ENCODE peak calls at places on chromosomes 16 and 17, in four cellular contexts. N, K, J and E are unnamed samples. For H3K4me1, the result is how much of the 10 kb centered on the place peaks cover.

GRCh38 chr17:66438101-66438500 is 135.7 kb downstream of the PRKCA start:
- ATAC-seq in J (no peak), K (no peak), N (no peak), E (no peak)

GRCh38 chr17:49696233-49696761 is 11.5 kb downstream of the SLC35B1 start:
- ATAC-seq in N (no peak), K (no peak), J (peak), E (no peak)

GRCh38 chr16:4664538-4665418 is 28.6 kb upstream of the NUDT16L1 start:
- ATAC-seq in N (peak), J (peak), K (no peak), E (no peak)

GRCh38 chr17:50062323-50063243 is 6.7 kb downstream of the ITGA3 start:
- ATAC-seq in K (no peak), J (peak), N (peak), E (peak)

GRCh38 chr17:8289103-8289397 is 580 bp downstream of the RANGRF start:
- ATAC-seq in J (no peak), K (no peak), N (no peak), E (no peak)

GRCh38 chr16:89722392-89723278 is 1.3 kb downstream of the ZNF276 start:
- ATAC-seq in N (peak), K (peak), J (peak), E (peak)

GRCh38 chr16:19382887-19383816 is 34.5 kb upstream of the TMC5 start:
- ATAC-seq in N (no peak), J (no peak), K (no peak), E (no peak)

GRCh38 chr16:69848635-69849545 is 86.8 kb downstream of the WWP2 start:
- ATAC-seq in J (peak), N (peak), K (no peak), E (peak)

GRCh38 chr17:67830440-67830839 is 5.1 kb downstream of the BPTF start:
- ATAC-seq in N (no peak), K (peak), J (peak), E (no peak)

GRCh38 chr16:53080345-53081031 is 25.7 kb downstream of the CHD9 start:
- ATAC-seq in N (peak), J (peak), K (peak), E (peak)

GRCh38 chr16:11423315-11424117 is 78.3 kb downstream of the RMI2 start:
- ATAC-seq in N (no peak), K (no peak), J (no peak), E (no peak)

GRCh38 chr17:61451538-61452300 is 503 bp upstream of the TBX4 start:
- ATAC-seq in N (peak), J (no peak), K (no peak), E (no peak)

GRCh38 chr17:78364436-78365281 is 4.8 kb upstream of the SOCS3 start:
- ATAC-seq in N (no peak), J (no peak), K (no peak), E (no peak)

GRCh38 chr17:75927286-75927922 is 13.4 kb downstream of the FBF1 start:
- ATAC-seq in J (peak), N (no peak), K (peak), E (no peak)

GRCh38 chr17:10775058-10775457 is 28.8 kb downstream of the TMEM238L start:
- ATAC-seq in N (no peak), J (no peak), K (no peak), E (no peak)

GRCh38 chr16:81526935-81527334 is 82.3 kb downstream of the CMIP start:
- ATAC-seq in N (no peak), J (peak), K (peak), E (peak)

GRCh38 chr16:19139436-19140091 is 25.8 kb downstream of the ITPRIPL2 start:
- ATAC-seq in N (no peak), K (no peak), J (no peak), E (no peak)

GRCh38 chr16:14449790-14450463 is 180.1 kb downstream of the PARN start:
- ATAC-seq in K (no peak), J (no peak), N (peak), E (no peak)

GRCh38 chr17:29409963-29410362 is 19.8 kb downstream of the TAOK1 start:
- ATAC-seq in N (no peak), J (no peak), K (no peak), E (no peak)

GRCh38 chr16:84379008-84379730 is 10.8 kb downstream of the ATP2C2 start:
- ATAC-seq in N (no peak), K (no peak), J (no peak), E (no peak)

GRCh38 chr17:63550816-63551639 is 751 bp downstream of the DCAF7 start:
- ATAC-seq in N (peak), J (peak), K (peak), E (no peak)

GRCh38 chr16:46621006-46621629 is at the start of gene SHCBP1:
- ATAC-seq in K (peak), N (peak), J (peak), E (peak)

GRCh38 chr16:29029168-29029994 is 44.5 kb downstream of the LAT start:
- ATAC-seq in N (no peak), J (no peak), K (peak), E (no peak)

GRCh38 chr16:84605339-84605848 is 12.5 kb downstream of the COTL1 start:
- ATAC-seq in J (no peak), K (no peak), N (no peak), E (no peak)

GRCh38 chr17:56884483-56885144 is 29.2 kb downstream of the TRIM25 start:
- ATAC-seq in N (no peak), K (no peak), J (no peak), E (no peak)

GRCh38 chr17:21167303-21167702 is 40.5 kb downstream of the DHRS7B start:
- ATAC-seq in N (no peak), J (peak), K (peak), E (peak)

GRCh38 chr17:68199837-68200688 is 47.8 kb upstream of the AMZ2 start:
- ATAC-seq in N (no peak), K (no peak), J (no peak), E (no peak)

GRCh38 chr17:49851387-49852291 is 3.8 kb upstream of the TAC4 start:
- ATAC-seq in K (peak), J (peak), N (peak), E (peak)

GRCh38 chr17:74119049-74119580 is 84.4 kb upstream of the RPL38 start:
- ATAC-seq in J (no peak), N (no peak), K (no peak), E (no peak)

GRCh38 chr16:69089091-69089912 is 16.2 kb upstream of the HAS3 start:
- ATAC-seq in J (peak), N (no peak), K (peak), E (peak)

GRCh38 chr17:58052951-58053715 is 30.1 kb upstream of the DYNLL2 start:
- ATAC-seq in N (no peak), J (no peak), K (no peak), E (no peak)

GRCh38 chr17:42846594-42847280 is 2.4 kb downstream of the AOC2 start:
- ATAC-seq in K (no peak), N (no peak), J (no peak), E (peak)

GRCh38 chr17:67578058-67578457 is 139.7 kb upstream of the NOL11 start:
- ATAC-seq in J (no peak), K (no peak), N (no peak), E (no peak)

GRCh38 chr16:13772782-13773181 is 147.2 kb upstream of the ERCC4 start:
- ATAC-seq in N (no peak), J (no peak), K (no peak), E (no peak)

GRCh38 chr17:82613283-82614094 is 34.8 kb downstream of the WDR45B start:
- ATAC-seq in J (peak), N (no peak), K (peak), E (no peak)

GRCh38 chr17:45437461-45438283 is 5.0 kb upstream of the ARHGAP27 start:
- ATAC-seq in J (no peak), K (peak), N (no peak), E (no peak)

GRCh38 chr16:54647216-54647615 is 283.4 kb upstream of the IRX5 start:
- ATAC-seq in K (no peak), N (peak), J (no peak), E (no peak)

GRCh38 chr16:67483731-67484525 is 581 bp upstream of the AGRP start:
- ATAC-seq in J (no peak), K (no peak), N (no peak), E (no peak)
- H3K4me1 ChIP-seq in J (under half), K (under half), N (under half), E (under half)

GRCh38 chr16:64866026-64866425 is 255.8 kb downstream of the CDH11 start:
- ATAC-seq in K (no peak), N (no peak), J (no peak), E (no peak)
- H3K27ac ChIP-seq in K (no peak), N (no peak), J (no peak), E (no peak)

GRCh38 chr16:2029350-2029749 is 2.6 kb downstream of the NHERF2 start:
- ATAC-seq in K (no peak), J (no peak), N (no peak), E (no peak)
- H3K4me1 ChIP-seq in K (half or more), J (under half), N (under half), E (under half)

DNA sequence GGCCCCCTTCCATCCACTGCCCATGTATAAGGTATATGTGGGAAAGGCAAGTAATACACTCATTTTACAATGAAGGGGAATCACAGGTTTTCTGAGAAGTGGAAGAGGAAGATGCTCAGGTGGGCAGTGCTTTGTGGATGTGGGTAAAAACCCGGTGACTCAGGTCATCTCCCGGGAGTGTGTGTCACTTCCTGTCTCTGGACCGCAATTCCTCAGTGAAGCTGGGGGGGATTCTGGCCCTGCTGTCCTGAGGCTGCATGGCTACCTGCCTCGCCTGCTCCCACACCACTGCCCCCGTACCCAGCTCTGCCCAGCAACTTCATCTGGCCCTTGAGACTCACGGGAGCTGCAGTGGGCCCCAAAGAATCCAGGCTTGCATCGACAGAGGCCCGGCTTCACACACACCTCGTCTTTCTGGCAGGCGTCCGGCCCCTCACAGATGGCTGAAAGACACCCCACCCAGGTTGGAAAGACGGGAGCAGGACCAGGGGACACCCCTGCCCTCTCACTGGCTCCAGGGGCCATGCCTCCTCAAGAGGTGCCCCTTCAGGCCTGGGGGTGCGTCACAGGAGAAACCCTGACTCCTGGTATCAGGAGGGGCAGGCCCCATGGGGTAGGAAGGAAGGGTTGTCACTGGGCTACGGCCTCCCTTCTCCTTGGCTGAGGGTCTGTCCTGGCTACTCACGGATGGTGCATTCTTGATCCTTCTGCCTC is 882 bp downstream of the SCARF1 start:
- ATAC-seq in J (peak), K (no peak), N (no peak), E (no peak)
- H3K27ac ChIP-seq in J (peak), K (no peak), N (no peak), E (no peak)

GRCh38 chr17:51398128-51398525 is 137.8 kb downstream of the UTP18 start:
- ATAC-seq in N (no peak), K (no peak), J (no peak), E (no peak)

GRCh38 chr17:51402881-51403280 is 142.5 kb downstream of the UTP18 start:
- ATAC-seq in J (no peak), K (no peak), N (no peak), E (no peak)

GRCh38 chr17:51395621-51396020 is 135.3 kb downstream of the UTP18 start:
- ATAC-seq in N (no peak), J (no peak), K (no peak), E (no peak)

GRCh38 chr17:51397361-51398127 is 137.2 kb downstream of the UTP18 start:
- ATAC-seq in N (no peak), J (no peak), K (no peak), E (no peak)

GRCh38 chr17:51398647-51399046 is 138.3 kb downstream of the UTP18 start:
- ATAC-seq in N (no peak), K (no peak), J (no peak), E (no peak)
- H3K4me1 ChIP-seq in N (under half), K (under half), J (under half), E (under half)

GRCh38 chr17:40101367-40102210 is 1.2 kb upstream of the NR1D1 start:
- ATAC-seq in N (no peak), K (no peak), J (no peak), E (no peak)

GRCh38 chr17:40098846-40099626 is 1.4 kb downstream of the NR1D1 start:
- ATAC-seq in N (peak), K (peak), J (peak), E (peak)

GRCh38 chr17:40100419-40100668 is at the start of gene NR1D1:
- ATAC-seq in K (no peak), J (no peak), N (no peak), E (no peak)

GRCh38 chr17:40099627-40100418 is 566 bp downstream of the NR1D1 start:
- ATAC-seq in J (peak), K (peak), N (peak), E (no peak)

DNA sequence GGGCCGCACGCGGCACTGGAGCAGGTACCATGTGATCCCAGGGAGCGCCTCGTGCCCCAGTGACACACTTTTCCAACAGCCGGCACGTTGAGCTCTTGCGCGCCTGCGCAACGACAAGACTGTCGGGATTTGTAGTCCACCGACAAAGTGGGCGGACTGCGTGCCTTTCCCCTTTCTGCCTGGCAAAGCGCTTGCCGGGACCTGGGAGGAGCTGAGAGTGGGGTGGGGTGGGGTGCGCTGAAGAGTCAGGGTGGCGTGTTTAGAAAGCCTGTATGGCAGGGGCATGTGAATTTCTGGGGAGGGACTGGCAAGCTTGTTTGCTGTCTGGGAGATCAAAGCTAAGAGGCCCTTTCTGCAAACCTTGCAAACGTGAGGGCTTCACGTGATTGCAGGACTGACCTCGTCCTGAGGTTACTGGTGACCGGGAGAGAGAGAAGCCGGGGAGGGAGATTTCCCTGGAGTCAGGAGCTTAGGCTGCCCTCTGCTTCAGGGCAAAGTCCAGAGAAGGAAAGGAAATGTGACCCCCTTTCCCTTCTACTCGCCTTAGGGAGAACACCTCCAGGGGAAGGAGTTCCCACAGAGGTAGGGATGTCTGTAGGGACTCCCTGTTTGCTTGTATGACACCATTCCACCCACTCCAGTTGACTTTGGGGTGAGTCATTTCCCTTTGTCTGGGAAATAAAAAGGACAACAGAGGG is 429 bp upstream of the NR1D1 start:
- ATAC-seq in N (peak), J (peak), K (peak), E (peak)
- H3K27ac ChIP-seq in N (peak), J (peak), K (peak), E (peak)

GRCh38 chr17:47830991-47831933 is at the start of the genes LRRC46 and MRPL10:
- ATAC-seq in J (peak), N (peak), K (peak), E (peak)
- H3K4me1 ChIP-seq in J (under half), N (under half), K (under half), E (under half)

GRCh38 chr16:86367291-86368072 is 142.8 kb upstream of the FOXF1 start:
- ATAC-seq in N (no peak), J (no peak), K (no peak), E (no peak)
- H3K27ac ChIP-seq in N (no peak), J (no peak), K (no peak), E (peak)

GRCh38 chr17:17738901-17739300 is 57.6 kb downstream of the RAI1 start:
- ATAC-seq in K (no peak), N (no peak), J (peak), E (peak)
- H3K4me1 ChIP-seq in K (under half), N (under half), J (under half), E (under half)

GRCh38 chr17:72486806-72487205 is 366.0 kb downstream of the SOX9 start:
- ATAC-seq in J (no peak), N (no peak), K (no peak), E (no peak)
- H3K27ac ChIP-seq in J (no peak), N (no peak), K (no peak), E (no peak)